ENCODE peak calls at places on chromosomes 12 and 14, in eight cellular contexts. F, R, O, D, M, V, W and K are unnamed samples.

GRCh38 chr12:58408516-58408915 is 467.1 kb downstream of the ATP23 start:
- DNase-seq in M (no peak), W (peak; percentile 54), V (no peak), O (peak; percentile 15), R (no peak), F (no peak), D (no peak), K (no peak)

GRCh38 chr12:49632401-49632800 is 9.0 kb downstream of the PRPF40B start:
- DNase-seq in V (no peak), F (no peak), M (no peak), O (no peak), D (no peak), R (no peak), W (no peak), K (no peak)

GRCh38 chr12:40105265-40105514 is 691 bp downstream of the SLC2A13 start:
- DNase-seq in V (no peak), R (no peak), F (peak; percentile 26), W (no peak), D (no peak), O (peak; percentile 24), M (peak; percentile 69), K (peak; percentile 19)

GRCh38 chr12:69330475-69331473 is 17.4 kb upstream of the LYZ start:
- DNase-seq in R (no peak), F (peak; percentile 38), M (peak; percentile 73), V (peak; percentile 46), O (peak; percentile 11), D (peak; percentile 64), W (peak; percentile 28), K (no peak)

GRCh38 chr12:94534278-94534677 is 74.6 kb upstream of the CEP83 start:
- DNase-seq in F (no peak), W (no peak), V (no peak), M (no peak), D (no peak), O (no peak), R (no peak), K (no peak)

GRCh38 chr12:57906821-57907220 is 34.5 kb upstream of the ATP23 start:
- DNase-seq in F (no peak), O (no peak), W (no peak), D (no peak), M (no peak), V (no peak), R (no peak), K (no peak)

GRCh38 chr12:108515916-108516315 is 839 bp downstream of the FICD start:
- DNase-seq in R (no peak), W (peak; percentile 22), F (peak; percentile 25), O (no peak), V (no peak), D (peak; percentile 8), M (no peak), K (no peak)

GRCh38 chr14:58060898-58061297 is 91.1 kb downstream of the ARMH4 start:
- DNase-seq in D (peak; percentile 61), W (no peak), M (no peak), F (no peak), V (peak; percentile 31), R (no peak), O (no peak), K (no peak)

GRCh38 chr14:24071836-24072420 is 566 bp downstream of the CPNE6 start:
- DNase-seq in V (no peak), M (no peak), R (no peak), W (no peak), D (no peak), O (no peak), F (no peak), K (no peak)

GRCh38 chr14:35877276-35877675 is 51.1 kb downstream of the BRMS1L start:
- DNase-seq in O (no peak), D (no peak), V (no peak), R (peak; percentile 17), F (peak; percentile 93), W (no peak), M (peak; percentile 15), K (peak; percentile 28)

GRCh38 chr12:127340381-127340780 is 926.6 kb upstream of the TMEM132C start:
- DNase-seq in D (no peak), F (no peak), W (peak; percentile 64), R (no peak), M (no peak), O (no peak), V (no peak), K (no peak)

GRCh38 chr14:72682188-72682587 is 211.7 kb downstream of the DPF3 start:
- DNase-seq in V (no peak), M (no peak), D (no peak), R (no peak), O (peak; percentile 47), W (peak; percentile 82), F (peak; percentile 36), K (no peak)

DNA sequence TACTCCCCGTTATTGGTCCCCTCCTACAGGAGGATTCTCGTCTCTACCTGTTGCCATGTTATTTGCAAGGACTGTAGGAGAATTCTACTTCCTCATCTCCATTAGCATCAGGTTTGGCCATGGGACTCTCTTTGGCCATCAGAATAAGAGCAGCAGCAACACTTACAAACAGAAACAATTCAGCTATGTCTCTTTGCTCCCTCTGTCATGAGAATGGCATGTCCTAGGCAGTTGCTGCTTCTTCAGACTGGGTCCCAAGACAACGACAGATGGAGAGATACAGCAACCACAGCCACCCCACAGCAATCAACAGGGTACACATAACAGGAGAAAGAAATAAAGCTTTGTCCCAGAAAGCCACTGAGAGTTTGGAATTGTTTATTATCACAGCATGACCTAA is 19.7 kb downstream of the SLC41A2 start:
- DNase-seq in O (no peak), D (peak; percentile 57), F (no peak), R (no peak), W (peak; percentile 24), M (no peak), V (no peak), K (no peak)
- H3K4me2 ChIP-seq in O (no peak overlapping the region), D (no peak overlapping the region), F (no peak overlapping the region), R (no peak overlapping the region), W (no peak overlapping the region), M (no peak overlapping the region), V (no peak overlapping the region), K (no peak overlapping the region)

DNA sequence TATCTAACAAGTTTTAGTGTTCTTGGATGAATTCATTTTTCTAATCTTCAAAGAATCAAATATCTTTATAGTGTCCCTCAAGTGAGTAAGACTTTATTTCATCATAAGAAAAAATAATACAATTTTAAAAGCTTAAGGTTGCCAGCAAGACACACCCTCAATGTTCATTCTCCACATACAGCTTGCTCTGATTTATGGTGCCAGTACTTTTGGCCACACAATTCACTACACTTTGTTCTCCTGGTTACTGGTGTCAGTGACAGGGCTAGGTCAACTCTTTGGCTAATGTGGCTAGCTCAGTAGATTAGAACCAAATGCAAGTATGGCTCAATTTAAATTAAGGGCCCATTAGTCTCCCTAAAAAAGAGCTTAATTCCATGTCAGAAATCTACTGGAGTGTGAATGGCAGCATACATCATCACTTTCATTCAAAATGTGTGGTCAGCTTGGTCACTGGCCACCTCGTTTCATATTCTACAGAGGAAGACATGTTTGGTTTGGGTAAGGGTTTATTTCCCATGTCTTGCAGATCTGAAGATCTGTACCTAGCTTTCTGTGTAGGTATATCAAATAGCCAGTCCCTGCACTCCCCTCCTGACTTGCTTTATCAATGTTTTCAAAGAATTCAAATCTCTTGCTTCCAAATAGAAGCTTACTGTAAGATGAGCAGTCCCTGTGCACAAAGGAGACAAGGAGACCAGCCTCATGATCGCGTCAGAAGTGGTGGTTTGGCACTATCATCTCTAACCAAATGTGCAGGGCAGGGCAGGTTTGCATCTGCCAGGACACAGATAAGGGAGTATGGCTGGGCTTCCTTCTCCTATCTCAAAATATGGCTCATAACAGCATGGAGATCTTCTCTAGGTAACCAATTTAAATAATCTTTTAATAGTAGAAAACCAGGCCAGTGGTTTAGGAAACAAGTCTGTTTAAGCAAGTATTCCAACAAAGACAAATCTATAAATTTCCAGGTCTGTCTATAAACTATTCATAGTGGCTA is 31.3 kb downstream of the HECTD4 start:
- DNase-seq in F (no peak), W (peak; percentile 39), V (no peak), D (no peak), M (no peak), O (peak; percentile 42), R (no peak), K (peak; percentile 34)
- H3K79me2 ChIP-seq in F (peaks cover 34% of the 10 kb centered on the region), W (peaks cover 90% of the 10 kb centered on the region), V (peaks cover 49% of the 10 kb centered on the region), D (peaks cover 1% of the 10 kb centered on the region), M (peaks cover 99% of the 10 kb centered on the region), O (peaks cover 10% of the 10 kb centered on the region), R (peaks cover 54% of the 10 kb centered on the region), K (peaks cover 69% of the 10 kb centered on the region)

GRCh38 chr12:53990311-53991076 is 5.5 kb downstream of the HOXC10 start:
- DNase-seq in V (no peak), M (no peak), O (no peak), W (peak; percentile 56), R (no peak), F (peak; percentile 67), D (no peak), K (no peak)
- H3K4me2 ChIP-seq in V (no peak overlapping the region), M (peak overlapping the region; percentile 53), O (no peak overlapping the region), W (peak overlapping the region; percentile 7), R (peak overlapping the region; percentile 64), F (peak overlapping the region; percentile 96), D (no peak overlapping the region), K (no peak overlapping the region)

GRCh38 chr14:89348726-89349125 is 68.3 kb downstream of the FOXN3 start:
- DNase-seq in O (no peak), V (no peak), M (no peak), F (no peak), R (no peak), D (no peak), W (no peak), K (no peak)

GRCh38 chr14:89351958-89352404 is 65.1 kb downstream of the FOXN3 start:
- DNase-seq in W (peak; percentile 44), M (no peak), O (no peak), D (no peak), F (no peak), R (no peak), V (no peak), K (no peak)

GRCh38 chr14:89351364-89351957 is 65.6 kb downstream of the FOXN3 start:
- DNase-seq in R (no peak), D (peak; percentile 66), W (peak; percentile 42), F (no peak), M (peak; percentile 51), O (peak; percentile 69), V (peak; percentile 22), K (peak; percentile 34)

GRCh38 chr14:89347885-89348284 is 69.1 kb downstream of the FOXN3 start:
- DNase-seq in V (no peak), D (no peak), O (no peak), F (no peak), M (no peak), W (no peak), R (no peak), K (no peak)

GRCh38 chr14:89349196-89350008 is 67.6 kb downstream of the FOXN3 start:
- DNase-seq in V (peak; percentile 90), R (no peak), M (peak; percentile 59), D (peak; percentile 88), F (no peak), O (peak; percentile 32), W (no peak), K (peak; percentile 41)
- H3K79me2 ChIP-seq in V (peaks cover 57% of the 10 kb centered on the region), R (no peaks in the 10 kb centered on the region), M (peaks cover 49% of the 10 kb centered on the region), D (peaks cover 26% of the 10 kb centered on the region), F (no peaks in the 10 kb centered on the region), O (no peaks in the 10 kb centered on the region), W (peaks cover 26% of the 10 kb centered on the region), K (peaks cover 48% of the 10 kb centered on the region)